ENCODE peak calls at places on chromosomes 3 and 15, in four cellular contexts. R, X, E and N are unnamed samples.

GRCh38 chr3:5423076-5423475 is 235.6 kb downstream of the EDEM1 start:
- DNase-seq in R (peak; percentile 59), X (no peak), E (no peak), N (no peak)

GRCh38 chr15:62569460-62570404 is 404.6 kb upstream of the C2CD4B start:
- DNase-seq in R (peak; percentile 73), X (peak; percentile 94), E (no peak), N (peak; percentile 88)

GRCh38 chr3:8328971-8329370 is 172.7 kb upstream of the LMCD1 start:
- DNase-seq in R (no peak), X (no peak), E (no peak), N (no peak)

GRCh38 chr3:55795736-55796135 is 308.6 kb upstream of the WNT5A start:
- DNase-seq in R (no peak), X (no peak), E (no peak), N (no peak)

GRCh38 chr3:156519758-156520162 is 35.2 kb downstream of the SSR3 start:
- DNase-seq in R (no peak), X (no peak), E (no peak), N (no peak)

GRCh38 chr15:29887719-29888118 is 65.5 kb upstream of the TJP1 start:
- DNase-seq in R (no peak), X (peak; percentile 90), E (no peak), N (no peak)

GRCh38 chr15:86236721-86237121 is 157.1 kb downstream of the AGBL1 start:
- DNase-seq in R (no peak), X (no peak), E (no peak), N (no peak)

GRCh38 chr3:64838150-64838735 is 150.4 kb upstream of the ADAMTS9 start:
- DNase-seq in R (no peak), X (no peak), E (no peak), N (no peak)

GRCh38 chr3:177126015-177126773 is 71.1 kb downstream of the TBL1XR1 start:
- DNase-seq in R (no peak), X (peak; percentile 75), E (no peak), N (no peak)

GRCh38 chr15:68424754-68425390 is 7.1 kb downstream of the ITGA11 start:
- DNase-seq in R (no peak), X (no peak), E (no peak), N (no peak)

GRCh38 chr15:52224211-52224610 is 33.0 kb upstream of the GNB5 start:
- DNase-seq in R (no peak), X (no peak), E (no peak), N (no peak)

GRCh38 chr3:30231277-30232141 is 374.9 kb upstream of the TGFBR2 start:
- DNase-seq in R (no peak), X (peak; percentile 66), E (no peak), N (no peak)

GRCh38 chr15:48645558-48646330 is at the start of gene FBN1:
- DNase-seq in R (peak; percentile 84), X (peak; percentile 94), E (peak; percentile 32), N (peak; percentile 84)

GRCh38 chr15:83210619-83211018 is 3.0 kb upstream of the HDGFL3 start:
- DNase-seq in R (no peak), X (no peak), E (peak; percentile 56), N (no peak)

GRCh38 chr3:28912120-28912885 is 368.6 kb upstream of the RBMS3 start:
- DNase-seq in R (no peak), X (peak; percentile 65), E (no peak), N (no peak)

GRCh38 chr15:52164631-52165265 is 26.4 kb downstream of the GNB5 start:
- DNase-seq in R (no peak), X (peak; percentile 61), E (no peak), N (no peak)

DNA sequence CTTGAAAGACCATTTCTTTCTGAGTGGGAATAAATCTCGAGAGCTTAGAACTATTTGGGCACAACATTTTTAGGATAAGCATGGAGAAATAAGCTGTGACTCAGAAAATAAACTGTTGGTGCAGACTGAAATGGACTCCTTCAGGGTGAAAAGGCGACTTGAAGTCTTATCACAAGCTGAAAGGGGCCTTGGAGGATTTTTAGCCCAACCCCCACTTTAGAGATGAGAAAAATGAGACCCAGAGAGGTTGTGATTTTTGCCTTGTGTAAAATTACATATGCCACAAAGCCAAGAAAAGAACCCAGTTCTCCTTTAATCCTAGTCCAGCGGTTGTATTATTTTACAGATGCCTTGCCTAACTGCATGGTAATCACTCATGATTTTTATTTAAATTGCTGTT is 1.5 kb downstream of the ATP1B3 start:
- DNase-seq in R (no peak), X (peak; percentile 61), E (no peak), N (no peak)
- H3K4me3 ChIP-seq in R (peak overlapping the region; percentile 87), X (peak overlapping the region; percentile 86), E (peak overlapping the region; percentile 87), N (peak overlapping the region; percentile 82)

DNA sequence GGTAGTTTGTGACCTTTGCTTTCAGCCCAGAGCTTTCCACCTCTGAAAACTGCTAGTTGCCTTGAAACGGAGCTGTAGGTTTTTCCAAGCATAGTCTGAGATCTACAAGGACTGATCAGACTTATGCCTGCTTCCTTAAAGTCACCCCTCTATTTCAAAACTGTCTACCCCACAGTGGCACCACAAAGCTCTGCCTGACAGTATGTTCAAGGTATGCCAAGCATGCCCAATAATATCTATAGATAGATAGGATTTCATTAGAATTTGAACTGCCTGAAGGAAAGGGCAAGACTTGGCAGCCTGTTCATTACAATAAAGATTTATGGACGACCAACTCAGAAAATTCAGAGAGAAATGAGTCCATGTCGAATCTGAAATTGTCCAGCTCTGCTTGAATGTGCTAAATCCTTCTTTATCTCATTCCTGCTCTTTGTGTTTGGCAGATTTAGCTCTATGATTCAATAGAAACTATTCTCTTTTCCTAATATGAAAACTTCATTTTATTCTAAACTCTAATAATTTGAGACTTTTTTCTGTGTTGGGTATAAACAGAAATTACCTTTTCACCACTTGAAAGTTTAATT is 227.6 kb upstream of the TBC1D5 start:
- DNase-seq in R (no peak), X (no peak), E (no peak), N (no peak)
- H3K4me3 ChIP-seq in R (no peak overlapping the region), X (no peak overlapping the region), E (no peak overlapping the region), N (no peak overlapping the region)

GRCh38 chr3:48299746-48300361 is 33.6 kb downstream of the SPINK8 start:
- DNase-seq in R (no peak), X (no peak), E (no peak), N (no peak)
- H3K4me3 ChIP-seq in R (no peak overlapping the region), X (peak overlapping the region; percentile 84), E (peak overlapping the region; percentile 90), N (peak overlapping the region; percentile 90)

DNA sequence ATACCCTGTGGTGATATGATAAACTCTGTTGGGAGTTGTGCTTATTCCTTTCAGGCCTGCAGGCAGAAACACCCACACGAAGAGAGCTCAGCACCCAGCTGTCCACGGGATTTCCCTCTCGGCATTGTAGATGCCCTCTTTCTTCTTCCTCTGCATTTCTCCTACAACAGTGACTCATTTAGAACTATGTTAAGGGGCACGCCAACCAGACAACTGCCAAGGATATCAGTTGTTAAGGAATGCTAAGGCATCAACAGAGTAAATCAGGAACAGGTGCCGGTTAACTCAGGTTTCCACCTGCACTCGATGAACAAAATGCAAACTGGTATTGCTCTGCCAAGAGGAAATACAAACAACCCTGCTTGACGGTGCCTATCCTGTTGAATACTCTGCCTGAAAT is 270.0 kb upstream of the PEX5L start:
- DNase-seq in R (no peak), X (no peak), E (no peak), N (no peak)
- H3K4me3 ChIP-seq in R (no peak overlapping the region), X (no peak overlapping the region), E (no peak overlapping the region), N (no peak overlapping the region)

GRCh38 chr3:195899701-195900425 is 8.5 kb downstream of the TNK2 start:
- DNase-seq in R (peak; percentile 38), X (no peak), E (no peak), N (peak; percentile 51)
- H3K4me3 ChIP-seq in R (no peak overlapping the region), X (no peak overlapping the region), E (peak overlapping the region; percentile 1), N (no peak overlapping the region)

GRCh38 chr3:196609343-196609775 is 30.1 kb upstream of the NRROS start:
- DNase-seq in R (peak; percentile 93), X (peak; percentile 79), E (peak; percentile 85), N (peak; percentile 85)
- H3K4me3 ChIP-seq in R (no peak overlapping the region), X (no peak overlapping the region), E (no peak overlapping the region), N (peak overlapping the region; percentile 6)

GRCh38 chr15:39623550-39623931 is 42.7 kb downstream of the THBS1 start:
- DNase-seq in R (no peak), X (no peak), E (no peak), N (no peak)

GRCh38 chr15:39624806-39625205 is 43.9 kb downstream of the THBS1 start:
- DNase-seq in R (peak; percentile 77), X (peak; percentile 90), E (peak; percentile 69), N (peak; percentile 68)

GRCh38 chr15:39621961-39622360 is 41.1 kb downstream of the THBS1 start:
- DNase-seq in R (no peak), X (no peak), E (no peak), N (no peak)

GRCh38 chr15:39621210-39621609 is 40.3 kb downstream of the THBS1 start:
- DNase-seq in R (no peak), X (no peak), E (no peak), N (no peak)

DNA sequence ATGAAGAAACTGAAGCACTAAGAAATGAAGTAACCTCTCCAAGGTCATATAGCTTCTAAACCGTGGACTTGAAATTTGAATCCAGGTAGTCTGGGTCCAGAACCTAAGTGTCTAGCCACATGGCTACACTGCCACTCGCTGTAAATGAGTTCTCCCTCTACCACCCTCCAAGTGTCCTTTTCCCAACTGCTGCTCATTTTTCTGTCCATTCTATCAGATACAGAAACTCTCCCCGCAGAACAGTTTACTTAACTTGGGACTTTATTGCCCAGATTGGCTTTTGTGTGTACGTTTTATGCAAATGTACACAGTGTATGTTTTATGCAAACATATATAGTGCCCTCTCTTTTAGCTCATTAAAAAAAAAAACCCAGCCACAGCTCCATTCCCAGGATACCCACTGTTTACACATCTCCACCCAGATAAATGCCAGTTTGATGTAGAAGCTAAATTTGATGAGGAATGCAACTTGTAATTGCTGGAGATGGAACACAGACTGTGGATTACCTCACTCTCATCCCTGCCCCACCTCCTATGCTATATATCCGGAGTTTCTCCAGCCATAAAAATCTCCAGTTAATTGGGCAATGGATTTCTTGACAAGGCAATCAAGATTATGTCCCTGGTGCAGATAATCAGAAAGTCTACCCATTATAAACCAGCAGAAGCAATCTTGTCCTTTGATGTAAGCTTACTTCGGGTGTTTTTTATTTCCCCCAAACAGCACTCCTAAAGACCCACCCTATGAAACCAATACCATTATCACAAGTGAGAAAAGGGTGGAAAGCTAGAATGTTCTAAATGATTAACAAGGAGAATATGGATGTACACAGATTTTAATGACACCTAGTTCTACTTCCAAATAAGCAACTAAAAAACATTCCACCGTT is 42.0 kb downstream of the THBS1 start:
- DNase-seq in R (no peak), X (no peak), E (no peak), N (no peak)
- H3K4me3 ChIP-seq in R (no peak overlapping the region), X (no peak overlapping the region), E (no peak overlapping the region), N (no peak overlapping the region)

DNA sequence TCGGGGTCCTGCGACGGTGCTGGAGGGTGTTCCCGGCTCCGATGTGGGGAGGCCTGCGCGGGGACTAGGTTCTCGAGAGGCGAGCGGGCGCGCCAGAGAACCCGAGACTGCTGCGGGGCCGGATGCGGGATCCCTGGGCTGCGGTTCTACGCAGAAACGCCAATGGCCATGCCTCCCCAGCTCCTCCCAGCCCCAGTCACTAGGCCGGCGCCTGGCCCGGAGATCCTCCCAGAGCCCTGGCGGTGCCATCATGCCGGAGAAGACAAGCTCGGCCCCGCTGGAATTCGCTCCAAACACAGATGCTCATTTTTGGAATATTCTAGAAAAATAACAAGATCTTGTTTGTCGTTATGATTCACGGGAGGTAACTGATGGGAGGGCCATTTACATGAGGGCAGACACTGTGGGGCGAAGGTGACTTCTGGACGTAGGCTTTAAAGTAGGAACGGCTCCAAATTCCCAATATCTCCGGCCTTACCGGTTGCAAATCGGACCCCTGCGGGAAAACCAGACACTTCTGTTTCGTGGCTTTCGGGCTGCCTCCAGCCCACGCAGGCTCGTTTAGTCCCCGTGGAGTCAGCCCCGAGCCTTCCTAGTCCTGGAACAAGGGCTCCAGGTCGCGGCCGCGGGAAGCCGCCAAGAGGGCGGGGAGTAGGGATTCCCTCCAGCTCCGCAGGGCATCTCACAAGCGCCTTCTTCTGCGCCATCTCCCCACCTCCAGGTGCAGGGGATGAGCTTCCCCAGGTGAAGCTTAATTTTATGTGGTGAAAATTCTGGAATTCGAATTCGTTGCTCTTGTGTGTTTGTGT is 74.8 kb upstream of the POLG start:
- DNase-seq in R (no peak), X (no peak), E (no peak), N (no peak)
- H3K4me3 ChIP-seq in R (no peak overlapping the region), X (peak overlapping the region; percentile 50), E (peak overlapping the region; percentile 19), N (peak overlapping the region; percentile 47)